ENCODE peak calls at places on chromosome 15, in six cellular contexts. Z, U, B, R, X and D are unnamed samples.

GRCh38 chr15:96515391-96515790 is 184.9 kb downstream of the NR2F2 start:
- DNase-seq in Z (no peak), U (no peak), B (no peak), R (no peak), X (no peak), D (no peak)

GRCh38 chr15:90708516-90708915 is 8.6 kb upstream of the BLM start:
- DNase-seq in Z (no peak), U (no peak), B (no peak), R (no peak), X (no peak), D (no peak)

GRCh38 chr15:81021321-81021720 is 20.6 kb downstream of the TLNRD1 start:
- DNase-seq in Z (no peak), U (no peak), B (no peak), R (no peak), X (no peak), D (no peak)

GRCh38 chr15:83869329-83869728 is 215.4 kb downstream of the ADAMTSL3 start:
- DNase-seq in Z (no peak), U (no peak), B (no peak), R (no peak), X (no peak), D (no peak)

GRCh38 chr15:75181780-75182179 is 19.9 kb upstream of the C15orf39 start:
- DNase-seq in Z (no peak), U (no peak), B (no peak), R (no peak), X (no peak), D (no peak)

GRCh38 chr15:52789008-52789600 is 1.0 kb downstream of the ONECUT1 start:
- DNase-seq in Z (no peak), U (no peak), B (no peak), R (no peak), X (no peak), D (no peak)

GRCh38 chr15:74258456-74259323 is 22.6 kb downstream of the CCDC33 start:
- DNase-seq in Z (no peak), U (no peak), B (no peak), R (no peak), X (no peak), D (no peak)

GRCh38 chr15:92449476-92449875 is 55.8 kb downstream of the ST8SIA2 start:
- DNase-seq in Z (no peak), U (no peak), B (no peak), R (no peak), X (no peak), D (no peak)

GRCh38 chr15:73323374-73323955 is 45.3 kb downstream of the HCN4 start:
- DNase-seq in Z (no peak), U (no peak), B (no peak), R (no peak), X (no peak), D (no peak)

GRCh38 chr15:69830425-69830824 is 267.3 kb downstream of the TLE3 start:
- DNase-seq in Z (no peak), U (no peak), B (no peak), R (no peak), X (no peak), D (no peak)

GRCh38 chr15:100721758-100722550 is 119.6 kb downstream of the ASB7 start:
- DNase-seq in Z (no peak), U (no peak), B (no peak), R (peak; percentile 100), X (peak; percentile 9), D (no peak)
- TF ChIP-seq CTCF in Z (no peak), U (no peak), B (no peak), R (no peak), X (no peak), D (no peak)

DNA sequence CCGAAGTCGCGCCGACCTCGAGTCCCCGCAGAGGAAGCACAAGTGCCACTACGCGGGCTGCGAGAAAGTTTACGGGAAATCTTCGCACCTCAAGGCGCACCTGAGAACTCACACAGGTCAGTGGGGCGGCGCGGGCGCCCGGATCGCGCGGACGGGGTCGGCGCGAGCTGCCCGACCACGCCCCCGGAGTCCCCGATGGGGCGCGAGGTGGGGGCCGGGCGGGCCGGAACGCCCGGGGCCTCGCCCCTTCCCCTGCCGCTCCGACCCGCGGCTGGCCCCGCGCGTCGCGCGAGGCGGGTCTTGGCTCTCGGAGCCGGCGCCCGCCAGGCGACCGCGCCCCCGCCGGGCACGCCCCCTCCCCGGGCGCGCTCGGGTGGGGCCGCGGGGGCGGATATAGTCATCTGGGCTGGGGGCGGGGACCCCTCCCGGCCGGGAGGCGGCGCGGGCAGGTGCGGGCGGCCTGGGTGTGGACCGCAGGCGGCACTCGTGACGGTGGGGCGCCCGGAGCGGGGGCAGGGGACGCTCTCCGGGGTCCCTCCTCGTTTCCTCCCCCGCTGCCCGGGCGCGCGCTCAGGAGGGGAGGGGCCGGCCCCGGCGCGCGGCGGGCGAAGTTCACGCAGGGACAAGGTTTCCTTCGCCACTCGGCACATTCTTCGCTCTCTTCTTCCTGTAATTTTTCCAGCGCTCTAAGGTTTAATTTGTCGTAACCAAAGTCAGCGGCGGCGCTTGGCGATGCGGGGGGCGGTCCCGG is 1.2 kb downstream of the KLF13 start:
- DNase-seq in Z (peak; percentile 93), U (peak; percentile 75), B (peak; percentile 46), R (peak; percentile 43), X (no peak), D (peak; percentile 61)
- TF ChIP-seq CTCF in Z (no peak), U (no peak), B (peak; percentile 9), R (no peak), X (peak; percentile 12), D (no peak)

GRCh38 chr15:40832903-40833302 is 4.4 kb upstream of the PPP1R14D start:
- DNase-seq in Z (no peak), U (no peak), B (no peak), R (no peak), X (no peak), D (no peak)
- TF ChIP-seq CTCF in Z (no peak), U (no peak), B (no peak), R (no peak), X (no peak), D (no peak)

GRCh38 chr15:82139823-82140268 is 94.0 kb upstream of the MEX3B start:
- DNase-seq in Z (peak; percentile 15), U (peak; percentile 31), B (no peak), R (peak; percentile 75), X (no peak), D (no peak)
- TF ChIP-seq CTCF in Z (peak; percentile 72), U (peak; percentile 51), B (peak; percentile 89), R (peak; percentile 74), X (peak; percentile 79), D (peak; percentile 63)